ENCODE peak calls at places on chromosome 5, in ten cellular contexts. H is fibroblast of lung, A is heart left ventricle, S is BE2C, B is left ventricle myocardium inferior, N is SK-N-SH, U is lung, E is OCI-LY7, X is body of pancreas, G is GM23338. Y is an unnamed sample. For H3K4me1, the result is how much of the 10 kb centered on the place peaks cover.

GRCh38 chr5:43422143-43422542 is 10.0 kb upstream of the CCL28 start:
- DNase-seq in H (peak), A (no peak), S (no peak), B (no peak), N (no peak), U (no peak), E (no peak), X (peak), G (no peak), Y (peak)

GRCh38 chr5:172114875-172115422 is 73.1 kb downstream of the STK10 start:
- DNase-seq in H (no peak), A (peak), S (no peak), B (peak), N (no peak), U (peak), E (peak), X (peak), G (peak), Y (no peak)

GRCh38 chr5:154901276-154901675 is 36.7 kb downstream of the GEMIN5 start:
- DNase-seq in H (peak), A (no peak), S (no peak), B (no peak), N (no peak), U (no peak), E (no peak), X (no peak), G (no peak), Y (no peak)

GRCh38 chr5:111670826-111671492 is 86.0 kb downstream of the NREP start:
- DNase-seq in H (no peak), A (no peak), S (no peak), B (no peak), N (no peak), U (no peak), E (no peak), X (no peak), G (peak), Y (no peak)

GRCh38 chr5:80958611-80959010 is 1.6 kb upstream of the RASGRF2 start:
- DNase-seq in H (no peak), A (no peak), S (no peak), B (no peak), N (no peak), U (no peak), E (no peak), X (no peak), G (no peak), Y (no peak)

GRCh38 chr5:116572375-116573278 is 2.0 kb downstream of the SEMA6A start:
- DNase-seq in H (peak), A (peak), S (peak), B (peak), N (peak), U (no peak), E (no peak), X (peak), G (peak), Y (peak)

GRCh38 chr5:180161420-180162303 is 47.3 kb downstream of the RASGEF1C start:
- DNase-seq in H (no peak), A (no peak), S (no peak), B (no peak), N (peak), U (peak), E (no peak), X (no peak), G (peak), Y (peak)

GRCh38 chr5:76765249-76765648 is 49.3 kb downstream of the F2R start:
- DNase-seq in H (peak), A (no peak), S (no peak), B (no peak), N (no peak), U (no peak), E (no peak), X (no peak), G (no peak), Y (no peak)

GRCh38 chr5:36054646-36055045 is 12.0 kb downstream of the UGT3A2 start:
- DNase-seq in H (no peak), A (no peak), S (no peak), B (no peak), N (no peak), U (no peak), E (no peak), X (no peak), G (no peak), Y (no peak)

GRCh38 chr5:133818869-133819600 is 149.4 kb downstream of the C5orf15 start:
- DNase-seq in H (no peak), A (no peak), S (no peak), B (no peak), N (no peak), U (no peak), E (no peak), X (no peak), G (no peak), Y (no peak)

GRCh38 chr5:157143127-157143959 is 678 bp upstream of the MED7 start:
- DNase-seq in H (peak), A (no peak), S (peak), B (peak), N (peak), U (peak), E (no peak), X (peak), G (peak), Y (no peak)

GRCh38 chr5:167352801-167353200 is 938.6 kb upstream of the WWC1 start:
- DNase-seq in H (peak), A (no peak), S (peak), B (no peak), N (peak), U (no peak), E (no peak), X (no peak), G (no peak), Y (no peak)

GRCh38 chr5:146584750-146585149 is 68.8 kb upstream of the GPR151 start:
- DNase-seq in H (no peak), A (no peak), S (no peak), B (no peak), N (no peak), U (no peak), E (no peak), X (no peak), G (no peak), Y (no peak)

GRCh38 chr5:73215891-73216610 is 43.1 kb downstream of the TMEM174 start:
- DNase-seq in H (peak), A (peak), S (peak), B (peak), N (peak), U (peak), E (no peak), X (peak), G (peak), Y (peak)

GRCh38 chr5:78953092-78953800 is 31.9 kb downstream of the ARSB start:
- DNase-seq in H (peak), A (no peak), S (no peak), B (no peak), N (no peak), U (no peak), E (no peak), X (no peak), G (no peak), Y (no peak)

GRCh38 chr5:111348659-111349058 is 124.5 kb downstream of the CAMK4 start:
- DNase-seq in H (no peak), A (no peak), S (no peak), B (no peak), N (no peak), U (no peak), E (no peak), X (no peak), G (no peak), Y (no peak)

DNA sequence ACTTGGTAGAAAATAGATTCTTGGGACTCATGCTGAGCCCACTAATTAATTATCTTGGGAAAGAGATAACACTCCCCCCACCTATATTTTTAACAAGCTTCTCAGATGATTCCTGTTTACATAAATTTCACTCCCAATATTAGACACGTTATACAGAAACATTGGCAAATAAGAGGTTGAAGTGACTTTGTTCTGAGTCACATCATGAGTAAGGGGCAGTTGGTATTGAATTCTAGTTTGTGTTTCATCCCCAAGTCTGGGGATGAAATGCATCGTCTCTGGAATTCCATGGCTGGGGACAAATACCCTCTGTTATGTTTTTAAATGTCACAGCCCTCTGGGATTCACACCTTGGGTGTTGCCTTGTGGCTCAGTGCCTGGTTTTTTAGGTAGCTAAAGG is 41.0 kb downstream of the BASP1 start:
- DNase-seq in H (peak), A (no peak), S (no peak), B (no peak), N (no peak), U (no peak), E (no peak), X (no peak), G (no peak), Y (no peak)
- H3K4me1 ChIP-seq in H (under half), A (under half), S (under half), B (under half), N (under half), U (under half), E (under half), X (under half), G (under half), Y (under half)

DNA sequence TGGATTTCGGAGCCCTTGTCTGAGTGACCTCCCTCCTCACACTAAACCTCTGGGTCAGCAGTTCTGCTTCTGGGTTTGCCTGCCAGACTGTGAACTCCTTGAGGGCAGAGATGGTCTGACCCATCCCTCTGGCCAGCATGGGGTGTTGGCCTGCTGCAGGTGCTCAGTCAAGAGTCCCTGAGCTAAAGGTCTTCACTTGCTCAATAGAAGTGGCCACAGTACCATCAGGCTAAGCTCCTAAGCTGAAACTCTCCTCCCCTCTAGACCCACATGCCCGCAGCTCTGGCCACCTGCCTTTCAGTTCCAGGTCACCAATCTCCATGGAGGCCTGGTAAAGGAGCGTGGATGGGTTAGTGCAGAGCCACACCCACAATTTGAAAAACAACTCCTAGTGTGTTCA is 316.6 kb downstream of the SPOCK1 start:
- DNase-seq in H (no peak), A (no peak), S (no peak), B (no peak), N (no peak), U (no peak), E (no peak), X (no peak), G (no peak), Y (no peak)
- TF ChIP-seq CTCF in H (no peak), A (no peak), S (no peak), B (no peak), N (no peak), U (no peak), E (no peak), X (no peak), G (no peak), Y (no peak)

GRCh38 chr5:1202026-1202797 is 817 bp downstream of the SLC6A19 start:
- DNase-seq in H (no peak), A (peak), S (no peak), B (no peak), N (no peak), U (no peak), E (no peak), X (no peak), G (no peak), Y (no peak)
- H3K4me1 ChIP-seq in H (under half), A (under half), S (under half), B (under half), N (under half), U (under half), E (under half), X (under half), G (under half), Y (under half)

GRCh38 chr5:39462211-39462610 is 37.4 kb upstream of the DAB2 start:
- DNase-seq in H (no peak), A (no peak), S (no peak), B (no peak), N (no peak), U (no peak), E (no peak), X (no peak), G (no peak), Y (no peak)
- TF ChIP-seq CTCF in H (no peak), A (no peak), S (no peak), B (no peak), N (no peak), U (no peak), E (no peak), X (no peak), G (no peak), Y (no peak)

GRCh38 chr5:112914584-112914983 is 7.4 kb downstream of the REEP5 start:
- DNase-seq in H (peak), A (no peak), S (no peak), B (no peak), N (no peak), U (no peak), E (no peak), X (no peak), G (no peak), Y (peak)
- H3K4me1 ChIP-seq in H (under half), A (half or more), S (under half), B (half or more), N (under half), U (under half), E (under half), X (half or more), G (under half), Y (under half)

GRCh38 chr5:997001-997474 is 11.6 kb upstream of the NKD2 start:
- DNase-seq in H (no peak), A (peak), S (no peak), B (peak), N (no peak), U (no peak), E (no peak), X (peak), G (peak), Y (peak)

GRCh38 chr5:997711-998110 is 10.9 kb upstream of the NKD2 start:
- DNase-seq in H (no peak), A (peak), S (no peak), B (no peak), N (no peak), U (no peak), E (no peak), X (no peak), G (no peak), Y (no peak)

GRCh38 chr5:994272-994607 is 14.4 kb upstream of the NKD2 start:
- DNase-seq in H (no peak), A (no peak), S (no peak), B (no peak), N (no peak), U (no peak), E (no peak), X (no peak), G (no peak), Y (no peak)

GRCh38 chr5:995318-995717 is 13.3 kb upstream of the NKD2 start:
- DNase-seq in H (no peak), A (peak), S (no peak), B (no peak), N (no peak), U (no peak), E (no peak), X (no peak), G (no peak), Y (peak)

DNA sequence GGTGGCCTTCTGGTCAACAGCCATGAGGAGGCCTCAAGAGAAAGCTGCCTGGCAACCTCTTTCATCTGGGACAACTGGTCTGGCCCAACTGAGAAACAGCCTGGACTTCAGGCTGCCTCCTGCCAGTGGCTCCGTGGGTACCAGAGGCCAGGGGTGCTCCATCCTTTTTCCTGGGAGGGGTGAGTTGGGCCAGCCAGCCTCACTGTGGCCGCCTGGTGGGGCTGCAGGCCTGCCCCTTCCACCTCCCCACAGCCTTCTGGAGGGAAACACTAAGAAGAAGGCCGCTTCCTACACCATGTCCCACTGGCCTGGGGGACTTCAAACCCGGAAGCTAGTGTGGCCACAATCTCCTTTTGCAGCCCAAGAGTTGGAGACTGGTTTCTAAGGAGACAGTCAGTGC is 13.8 kb upstream of the NKD2 start:
- DNase-seq in H (no peak), A (peak), S (no peak), B (no peak), N (no peak), U (no peak), E (no peak), X (no peak), G (no peak), Y (peak)
- TF ChIP-seq CTCF in H (no peak), A (no peak), S (no peak), B (no peak), N (no peak), U (no peak), E (no peak), X (no peak), G (peak), Y (no peak)